ENCODE peak calls at places on chromosomes 5 and 9, in four cellular contexts. H is trophoblast cell, A is H1, M is mesenchymal stem cell. P is an unnamed sample.

GRCh38 chr5:3362606-3362910 is 233.1 kb upstream of the IRX1 start:
- DNase-seq in H (no peak), A (no peak), M (no peak), P (no peak)

GRCh38 chr5:178434016-178434761 is 156.0 kb downstream of the COL23A1 start:
- DNase-seq in H (no peak), A (no peak), M (no peak), P (no peak)

GRCh38 chr5:136014976-136015375 is 13.8 kb upstream of the TGFBI start:
- DNase-seq in H (no peak), M (no peak), A (no peak), P (no peak)

GRCh38 chr9:70407081-70407503 is 7.4 kb downstream of the KLF9 start:
- DNase-seq in A (no peak), H (no peak), M (peak), P (no peak)

GRCh38 chr5:74500037-74500917 is 140.3 kb downstream of the ENC1 start:
- DNase-seq in M (peak), A (no peak), H (no peak), P (no peak)

GRCh38 chr5:5318426-5319205 is 103.9 kb upstream of the ICE1 start:
- DNase-seq in H (no peak), M (no peak), A (no peak), P (no peak)

GRCh38 chr5:172952034-172952511 is 7.2 kb upstream of the RPL26L1 start:
- DNase-seq in M (no peak), H (peak), A (no peak), P (no peak)

GRCh38 chr5:104053057-104053666 is 490.6 kb upstream of the NUDT12 start:
- DNase-seq in H (no peak), M (no peak), A (no peak), P (no peak)

GRCh38 chr5:103256178-103256577 is 2.4 kb upstream of the MACIR start:
- DNase-seq in H (no peak), M (no peak), A (no peak), P (no peak)

GRCh38 chr5:57216714-57217113 is 42.9 kb downstream of the GPBP1 start:
- DNase-seq in A (no peak), M (peak), H (no peak), P (no peak)

GRCh38 chr9:75912951-75913350 is 22.5 kb downstream of the PCSK5 start:
- DNase-seq in M (no peak), H (no peak), A (no peak), P (no peak)

GRCh38 chr9:129574911-129575574 is 45.9 kb downstream of the C9orf50 start:
- DNase-seq in M (peak), A (no peak), H (no peak), P (no peak)

GRCh38 chr5:80299601-80300000 is 20.2 kb upstream of the SPZ1 start:
- DNase-seq in H (no peak), A (no peak), M (no peak), P (no peak)

GRCh38 chr9:21450733-21451394 is 10.6 kb downstream of the IFNA1 start:
- DNase-seq in M (no peak), H (peak), A (no peak), P (no peak)

GRCh38 chr5:34053571-34054271 is 10.7 kb upstream of the C1QTNF3 start:
- DNase-seq in M (no peak), H (no peak), A (no peak), P (no peak)
- H3K14ac ChIP-seq in M (no peak), H (no peak), A (no peak), P (no peak)

GRCh38 chr5:149730620-149731331 is 666 bp downstream of the PPARGC1B start:
- DNase-seq in H (peak), A (no peak), M (peak), P (peak)

GRCh38 chr5:149731332-149731616 is 1.2 kb downstream of the PPARGC1B start:
- DNase-seq in A (no peak), M (no peak), H (no peak), P (no peak)

GRCh38 chr5:149731617-149732400 is 1.7 kb downstream of the PPARGC1B start:
- DNase-seq in H (peak), M (peak), A (peak), P (peak)

GRCh38 chr5:149733129-149733900 is 3.2 kb downstream of the PPARGC1B start:
- DNase-seq in A (no peak), M (no peak), H (no peak), P (no peak)

DNA sequence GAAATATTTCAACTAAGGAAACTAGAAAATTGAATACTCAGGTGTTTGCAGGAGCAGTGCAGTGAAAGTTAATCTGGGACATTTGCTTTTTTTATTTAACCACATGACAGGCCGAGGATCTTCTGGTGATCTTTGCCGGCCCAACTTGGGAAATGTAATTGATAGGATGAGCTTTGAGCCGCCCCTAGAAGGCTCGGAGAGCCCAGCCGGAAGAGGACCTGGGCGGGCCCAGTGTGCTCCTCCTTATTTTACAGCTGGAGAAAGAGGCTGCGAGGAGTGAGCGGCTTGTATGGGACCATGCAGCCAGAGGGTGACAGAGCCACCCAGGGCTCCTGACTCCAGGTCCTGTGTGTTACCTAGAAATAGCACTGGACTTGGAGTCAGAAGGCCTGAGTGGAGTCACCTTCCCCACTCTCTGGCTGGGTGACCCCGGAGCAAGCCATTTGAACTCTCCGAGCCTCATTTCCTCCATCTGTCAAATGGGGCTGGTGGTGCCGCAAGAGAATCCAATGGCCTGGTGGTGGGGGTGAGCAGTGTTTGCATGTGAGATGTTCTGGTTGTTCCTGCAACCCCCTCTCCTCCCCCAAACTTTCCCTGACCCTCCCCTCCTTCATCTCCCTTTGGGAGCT is 2.5 kb downstream of the PPARGC1B start:
- DNase-seq in H (peak), A (no peak), M (peak), P (no peak)
- H3K9ac ChIP-seq in H (no peak), A (no peak), M (peak), P (no peak)

DNA sequence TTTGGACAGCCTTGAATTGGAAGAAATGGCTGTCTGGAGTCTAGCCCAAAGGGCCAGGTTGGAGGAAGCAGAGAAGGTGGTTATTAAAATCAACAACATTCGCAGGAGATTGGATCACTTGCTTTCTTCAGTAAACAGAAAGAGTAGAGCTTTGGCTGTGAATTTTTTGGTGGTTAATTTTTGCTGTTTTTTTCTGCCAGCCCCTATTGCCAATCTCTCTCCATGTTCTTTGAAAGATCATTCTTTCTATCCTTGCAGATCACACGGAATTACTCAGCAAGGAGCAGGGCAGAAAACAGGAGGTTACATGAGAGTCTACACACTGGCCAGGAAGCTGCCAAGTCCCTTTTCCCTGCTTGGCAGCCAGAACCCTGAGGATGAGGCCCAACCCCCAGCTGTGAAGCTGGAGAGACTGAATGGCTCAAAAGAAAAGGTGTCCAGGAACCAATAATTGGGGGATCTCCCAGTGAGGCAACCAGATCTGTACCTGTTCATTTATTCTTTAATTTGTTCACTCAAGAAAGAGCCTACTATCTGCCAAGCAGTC is 13.0 kb downstream of the GLRX start:
- DNase-seq in H (no peak), A (no peak), M (peak), P (no peak)
- H3K14ac ChIP-seq in H (no peak), A (no peak), M (no peak), P (no peak)

DNA sequence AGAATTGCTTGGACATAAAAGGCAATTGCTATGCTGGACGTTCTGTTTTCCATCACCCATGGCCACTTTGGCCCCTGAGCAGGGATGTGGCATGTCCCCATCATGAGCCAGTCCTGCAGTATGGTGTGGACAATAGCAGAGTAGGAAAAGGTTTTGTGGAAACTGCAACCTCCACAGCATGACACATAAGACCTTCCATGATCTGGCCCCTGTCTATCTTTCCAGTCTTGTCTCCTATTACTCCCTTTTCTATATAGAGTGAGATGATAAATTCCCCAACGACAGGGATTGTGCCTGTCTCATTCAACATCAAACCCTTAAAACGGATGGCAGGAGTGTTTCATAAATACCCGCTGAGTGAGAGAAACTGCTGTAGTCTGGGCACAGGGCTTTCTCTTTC is 174.7 kb upstream of the PTCH1 start:
- DNase-seq in M (no peak), A (no peak), H (no peak), P (no peak)
- H3K9ac ChIP-seq in M (no peak), A (no peak), H (no peak), P (no peak)

GRCh38 chr9:36151306-36152210 is 15.0 kb downstream of the GLIPR2 start:
- DNase-seq in M (peak), H (peak), A (no peak), P (no peak)

GRCh38 chr9:36158122-36158521 is 11.1 kb upstream of the CCIN start:
- DNase-seq in H (no peak), A (no peak), M (no peak), P (no peak)

GRCh38 chr9:36150529-36151305 is 14.2 kb downstream of the GLIPR2 start:
- DNase-seq in M (peak), A (no peak), H (no peak), P (no peak)

GRCh38 chr9:36152741-36153438 is 16.3 kb upstream of the CCIN start:
- DNase-seq in M (peak), H (no peak), A (no peak), P (no peak)

GRCh38 chr9:36154213-36154952 is 14.8 kb upstream of the CCIN start:
- DNase-seq in M (peak), H (no peak), A (no peak), P (no peak)
- H3K14ac ChIP-seq in M (no peak), H (no peak), A (no peak), P (no peak)